ENCODE peak calls at places on chromosomes 11 and 22, in four cellular contexts. Z is aorta, V is 8988T, H is GM04503. M is an unnamed sample.

GRCh38 chr11:45045692-45046471 is 95.2 kb upstream of the TP53I11 start:
- DNase-seq in Z (peak; percentile 75), V (no peak), H (peak; percentile 47), M (no peak)

GRCh38 chr22:44524806-44525205 is 26.8 kb upstream of the RTL6 start:
- DNase-seq in Z (no peak), V (no peak), H (no peak), M (no peak)

GRCh38 chr11:76147106-76147735 is 59.1 kb downstream of the WNT11 start:
- DNase-seq in Z (no peak), V (no peak), H (no peak), M (no peak)

GRCh38 chr11:114040706-114041211 is 18.8 kb upstream of the ZBTB16 start:
- DNase-seq in Z (no peak), V (no peak), H (no peak), M (no peak)

GRCh38 chr11:57458410-57459111 is 1.8 kb upstream of the RTN4RL2 start:
- DNase-seq in Z (peak; percentile 66), V (peak; percentile 77), H (no peak), M (no peak)

GRCh38 chr11:32829680-32830412 is at the start of gene PRRG4:
- DNase-seq in Z (peak; percentile 74), V (peak; percentile 67), H (no peak), M (no peak)

GRCh38 chr22:48742556-48743343 is 1084.9 kb downstream of the BRD1 start:
- DNase-seq in Z (peak; percentile 42), V (no peak), H (no peak), M (no peak)

GRCh38 chr11:47928426-47928825 is 51.9 kb upstream of the PTPRJ start:
- DNase-seq in Z (no peak), V (no peak), H (no peak), M (no peak)

GRCh38 chr11:66467034-66467659 is 442 bp downstream of the PELI3 start:
- DNase-seq in Z (peak; percentile 65), V (peak; percentile 87), H (no peak), M (no peak)

GRCh38 chr11:12160680-12161079 is 50.3 kb downstream of the MICAL2 start:
- DNase-seq in Z (peak; percentile 74), V (no peak), H (no peak), M (no peak)

GRCh38 chr22:23369054-23369685 is 188.9 kb downstream of the BCR start:
- DNase-seq in Z (no peak), V (no peak), H (no peak), M (no peak)

GRCh38 chr11:61918251-61919112 is 1.1 kb upstream of the RAB3IL1 start:
- DNase-seq in Z (peak; percentile 47), V (peak; percentile 36), H (no peak), M (no peak)

GRCh38 chr11:5242933-5243844 is 6.5 kb downstream of the HBG1 start:
- DNase-seq in Z (no peak), V (no peak), H (no peak), M (no peak)

GRCh38 chr11:8566613-8567210 is 27.3 kb downstream of the STK33 start:
- DNase-seq in Z (no peak), V (no peak), H (no peak), M (no peak)

GRCh38 chr11:44212128-44212527 is 97.8 kb downstream of the ALX4 start:
- DNase-seq in Z (no peak), V (no peak), H (no peak), M (no peak)

GRCh38 chr11:134951305-134951700 is 539.3 kb upstream of the B3GAT1 start:
- DNase-seq in Z (peak; percentile 81), V (no peak), H (peak; percentile 43), M (no peak)

GRCh38 chr11:114077482-114078305 is 18.2 kb downstream of the ZBTB16 start:
- DNase-seq in Z (no peak), V (no peak), H (no peak), M (no peak)

GRCh38 chr11:122731500-122731913 is 76.0 kb downstream of the UBASH3B start:
- DNase-seq in Z (no peak), V (no peak), H (no peak), M (no peak)

GRCh38 chr11:36091256-36091811 is 147.5 kb downstream of the LDLRAD3 start:
- DNase-seq in Z (no peak), V (no peak), H (no peak), M (no peak)

GRCh38 chr11:12007230-12007593 is 1.2 kb downstream of the DKK3 start:
- DNase-seq in Z (no peak), V (no peak), H (no peak), M (no peak)

GRCh38 chr11:45805305-45806071 is 539 bp downstream of the SLC35C1 start:
- DNase-seq in Z (peak; percentile 71), V (no peak), H (peak; percentile 36), M (peak; percentile 46)

GRCh38 chr22:44758354-44758969 is 6.1 kb downstream of the ARHGAP8 start:
- DNase-seq in Z (no peak), V (no peak), H (no peak), M (no peak)

GRCh38 chr11:117287668-117288067 is 3.5 kb upstream of the BACE1-AS start:
- DNase-seq in Z (no peak), V (no peak), H (no peak), M (no peak)

GRCh38 chr11:7524831-7525230 is 11.0 kb downstream of the PPFIBP2 start:
- DNase-seq in Z (no peak), V (no peak), H (no peak), M (no peak)